ENCODE peak calls at places on chromosomes 5 and 9, in six cellular contexts. One of them, this sample, is unnamed.

GRCh38 chr5:59039296-59040006 is 456.6 kb downstream of the RAB3C start:
- DNase-seq in iPS-NIHi11: peak; percentile 64
- DNase-seq in EL: peak; percentile 87
- DNase-seq in left cardiac atrium: peak; percentile 91
- DNase-seq in amniotic stem cell: peak; percentile 34
- DNase-seq in cardiac muscle cell: peak; percentile 92
- DNase-seq in this sample: peak; percentile 94

GRCh38 chr5:2258861-2259260 is 376.1 kb upstream of the IRX4 start:
- DNase-seq in iPS-NIHi11: no peak
- DNase-seq in EL: no peak
- DNase-seq in left cardiac atrium: no peak
- DNase-seq in amniotic stem cell: no peak
- DNase-seq in cardiac muscle cell: no peak
- DNase-seq in this sample: no peak

GRCh38 chr9:109094268-109094667 is 25.5 kb downstream of the TMEM245 start:
- DNase-seq in iPS-NIHi11: no peak
- DNase-seq in EL: no peak
- DNase-seq in left cardiac atrium: no peak
- DNase-seq in amniotic stem cell: no peak
- DNase-seq in cardiac muscle cell: no peak
- DNase-seq in this sample: no peak

GRCh38 chr5:169331292-169331852 is 30.4 kb upstream of the SLIT3 start:
- DNase-seq in iPS-NIHi11: no peak
- DNase-seq in EL: no peak
- DNase-seq in left cardiac atrium: no peak
- DNase-seq in amniotic stem cell: no peak
- DNase-seq in cardiac muscle cell: peak; percentile 13
- DNase-seq in this sample: no peak

GRCh38 chr9:5499889-5500398 is 10.4 kb upstream of the PDCD1LG2 start:
- DNase-seq in iPS-NIHi11: no peak
- DNase-seq in EL: peak; percentile 79
- DNase-seq in left cardiac atrium: peak; percentile 59
- DNase-seq in amniotic stem cell: peak; percentile 10
- DNase-seq in cardiac muscle cell: peak; percentile 84
- DNase-seq in this sample: no peak

GRCh38 chr5:111563041-111563822 is 50.9 kb upstream of the STARD4 start:
- DNase-seq in iPS-NIHi11: no peak
- DNase-seq in EL: peak; percentile 65
- DNase-seq in left cardiac atrium: no peak
- DNase-seq in amniotic stem cell: peak; percentile 42
- DNase-seq in cardiac muscle cell: peak; percentile 99
- DNase-seq in this sample: no peak

GRCh38 chr5:136656811-136657210 is 291.5 kb upstream of the TRPC7 start:
- DNase-seq in iPS-NIHi11: no peak
- DNase-seq in EL: peak; percentile 34
- DNase-seq in left cardiac atrium: no peak
- DNase-seq in amniotic stem cell: no peak
- DNase-seq in cardiac muscle cell: peak; percentile 2
- DNase-seq in this sample: no peak

GRCh38 chr5:96924016-96924443 is 11.8 kb upstream of the LNPEP start:
- DNase-seq in iPS-NIHi11: peak; percentile 25
- DNase-seq in EL: no peak
- DNase-seq in left cardiac atrium: no peak
- DNase-seq in amniotic stem cell: no peak
- DNase-seq in cardiac muscle cell: no peak
- DNase-seq in this sample: no peak

GRCh38 chr9:117266855-117267497 is 147.9 kb downstream of the ASTN2 start:
- DNase-seq in iPS-NIHi11: no peak
- DNase-seq in EL: no peak
- DNase-seq in left cardiac atrium: no peak
- DNase-seq in amniotic stem cell: no peak
- DNase-seq in cardiac muscle cell: no peak
- DNase-seq in this sample: no peak

GRCh38 chr9:122403381-122404002 is 32.7 kb downstream of the PTGS1 start:
- DNase-seq in iPS-NIHi11: no peak
- DNase-seq in EL: peak; percentile 70
- DNase-seq in left cardiac atrium: no peak
- DNase-seq in amniotic stem cell: peak; percentile 21
- DNase-seq in cardiac muscle cell: no peak
- DNase-seq in this sample: no peak

GRCh38 chr5:180201051-180201987 is 7.7 kb downstream of the RASGEF1C start:
- DNase-seq in iPS-NIHi11: peak; percentile 85
- DNase-seq in EL: peak; percentile 42
- DNase-seq in left cardiac atrium: no peak
- DNase-seq in amniotic stem cell: no peak
- DNase-seq in cardiac muscle cell: peak; percentile 55
- DNase-seq in this sample: no peak

GRCh38 chr5:37710965-37711364 is 128.9 kb downstream of the GDNF start:
- DNase-seq in iPS-NIHi11: no peak
- DNase-seq in EL: peak; percentile 44
- DNase-seq in left cardiac atrium: no peak
- DNase-seq in amniotic stem cell: no peak
- DNase-seq in cardiac muscle cell: no peak
- DNase-seq in this sample: no peak

GRCh38 chr5:135315394-135315793 is 83.6 kb downstream of the MACROH2A1 start:
- DNase-seq in iPS-NIHi11: no peak
- DNase-seq in EL: no peak
- DNase-seq in left cardiac atrium: no peak
- DNase-seq in amniotic stem cell: no peak
- DNase-seq in cardiac muscle cell: peak; percentile 6
- DNase-seq in this sample: peak; percentile 34

GRCh38 chr5:154868702-154869101 is 10.3 kb downstream of the CNOT8 start:
- DNase-seq in iPS-NIHi11: peak; percentile 48
- DNase-seq in EL: peak; percentile 6
- DNase-seq in left cardiac atrium: no peak
- DNase-seq in amniotic stem cell: no peak
- DNase-seq in cardiac muscle cell: peak; percentile 20
- DNase-seq in this sample: no peak

GRCh38 chr9:104743377-104743985 is 4.0 kb upstream of the NIPSNAP3A start:
- DNase-seq in iPS-NIHi11: peak; percentile 49
- DNase-seq in EL: peak; percentile 71
- DNase-seq in left cardiac atrium: no peak
- DNase-seq in amniotic stem cell: no peak
- DNase-seq in cardiac muscle cell: peak; percentile 81
- DNase-seq in this sample: no peak